ENCODE peak calls at places on chromosomes 16 and 17, in ten cellular contexts. P is DMS 273 treated with DMSO at 0.1 percent for 48 hours; A is amniotic stem cell; C is adrenal gland; V is stimulated activated naive B cell treated with anti-CD40 and anti-IgM and Interleukin-4, amounts not matched to agents 10 μg/mL and 1 μg/mL and 100 μg/mL, for 72 hours; G is endothelial cell; X is stomach; I is thoracic aorta; W is right atrium auricular region; N is cardiac fibroblast. L is an unnamed sample.

GRCh38 chr16:27852681-27853080 is 210.8 kb downstream of the GSG1L start:
- DNase-seq in W (no peak), V (no peak), G (no peak), N (no peak), P (no peak), A (no peak), X (no peak), C (no peak), I (no peak), L (peak; percentile 35)

GRCh38 chr17:83124871-83125514 is 45.6 kb downstream of the METRNL start:
- DNase-seq in X (no peak), W (no peak), G (no peak), A (no peak), P (no peak), C (no peak), N (no peak), V (no peak), I (no peak), L (no peak)

GRCh38 chr16:54446639-54447038 is 160.1 kb upstream of the IRX3 start:
- DNase-seq in X (no peak), A (no peak), G (no peak), N (peak; percentile 87), P (no peak), W (peak; percentile 92), I (peak; percentile 51), V (no peak), C (peak; percentile 25), L (no peak)

GRCh38 chr17:62862251-62862650 is 54.1 kb upstream of the MARCHF10 start:
- DNase-seq in P (no peak), I (no peak), G (no peak), C (no peak), W (peak; percentile 7), X (no peak), A (no peak), V (no peak), N (no peak), L (no peak)

GRCh38 chr17:80279895-80280294 is 19.2 kb downstream of the RNF213 start:
- DNase-seq in N (peak; percentile 92), V (no peak), C (no peak), P (no peak), X (no peak), G (no peak), I (no peak), A (peak; percentile 52), W (no peak), L (no peak)

GRCh38 chr17:78769200-78769773 is 12.8 kb downstream of the CYTH1 start:
- DNase-seq in N (no peak), W (no peak), V (no peak), X (no peak), I (no peak), A (no peak), P (no peak), C (no peak), G (no peak), L (no peak)

GRCh38 chr17:4645642-4646041 is 4.2 kb upstream of the ALOX15 start:
- DNase-seq in G (no peak), I (no peak), X (no peak), V (no peak), P (no peak), W (no peak), N (no peak), A (no peak), C (no peak), L (no peak)

GRCh38 chr17:40953876-40954275 is 12.9 kb downstream of the KRT39 start:
- DNase-seq in V (no peak), P (no peak), X (no peak), C (no peak), W (no peak), N (peak; percentile 2), I (no peak), G (no peak), A (no peak), L (no peak)

GRCh38 chr16:69924777-69925191 is 26.4 kb upstream of the CLEC18A start:
- DNase-seq in P (no peak), A (peak; percentile 55), I (peak; percentile 70), N (peak; percentile 91), W (peak; percentile 84), V (no peak), C (no peak), G (no peak), X (no peak), L (no peak)

GRCh38 chr16:19513377-19514053 is 8.4 kb downstream of the GDE1 start:
- DNase-seq in X (no peak), A (no peak), V (no peak), G (no peak), P (no peak), I (no peak), W (no peak), C (no peak), N (no peak), L (no peak)

GRCh38 chr16:66405057-66405783 is 21.9 kb upstream of the BEAN1 start:
- DNase-seq in C (no peak), A (no peak), N (no peak), P (no peak), V (no peak), W (no peak), X (no peak), I (no peak), G (no peak), L (no peak)

GRCh38 chr16:74641969-74642368 is 24.7 kb downstream of the RFWD3 start:
- DNase-seq in N (no peak), G (no peak), P (no peak), C (no peak), I (no peak), A (no peak), V (no peak), X (no peak), W (no peak), L (no peak)

GRCh38 chr16:87560428-87561199 is 41.7 kb upstream of the JPH3 start:
- DNase-seq in N (peak; percentile 53), V (peak; percentile 4), W (peak; percentile 64), I (no peak), X (peak; percentile 60), P (no peak), C (no peak), A (no peak), G (peak; percentile 55), L (no peak)

GRCh38 chr16:73054732-73055481 is 7.0 kb upstream of the ZFHX3 start:
- DNase-seq in N (peak; percentile 53), A (no peak), G (no peak), P (no peak), I (no peak), V (no peak), X (no peak), W (no peak), C (no peak), L (no peak)

GRCh38 chr16:48318630-48319029 is 66.6 kb downstream of the SIAH1 start:
- DNase-seq in N (peak; percentile 73), A (no peak), I (no peak), C (no peak), X (no peak), G (peak; percentile 43), W (no peak), V (no peak), P (no peak), L (no peak)

GRCh38 chr17:17445925-17446665 is 30.7 kb upstream of the MED9 start:
- DNase-seq in N (peak; percentile 82), P (no peak), I (no peak), A (peak; percentile 74), G (no peak), W (no peak), C (no peak), V (no peak), X (peak; percentile 83), L (no peak)

GRCh38 chr17:47896672-47897490 is 845 bp downstream of the SP2 start:
- DNase-seq in N (peak; percentile 43), P (peak; percentile 30), X (no peak), G (no peak), C (no peak), A (peak; percentile 52), I (no peak), W (peak; percentile 63), V (no peak), L (no peak)

GRCh38 chr17:76467809-76468633 is 618 bp downstream of the AANAT start:
- DNase-seq in P (no peak), V (no peak), X (no peak), A (no peak), C (no peak), W (no peak), I (no peak), N (no peak), G (no peak), L (no peak)

GRCh38 chr17:63966646-63967265 is 6.0 kb downstream of the SCN4A start:
- DNase-seq in N (no peak), V (no peak), I (no peak), X (no peak), C (no peak), G (no peak), P (no peak), W (no peak), A (no peak), L (no peak)

GRCh38 chr17:77602062-77602746 is 356.3 kb upstream of the TNRC6C start:
- DNase-seq in X (peak; percentile 27), C (no peak), V (no peak), G (no peak), A (no peak), I (peak; percentile 85), W (peak; percentile 89), P (no peak), N (peak; percentile 59), L (peak; percentile 82)

GRCh38 chr17:50845260-50846147 is 10.1 kb downstream of the WFIKKN2 start:
- DNase-seq in W (no peak), N (no peak), C (no peak), X (no peak), G (no peak), I (no peak), V (no peak), P (no peak), A (no peak), L (no peak)

GRCh38 chr17:80807014-80807413 is 184.6 kb upstream of the CHMP6 start:
- DNase-seq in P (no peak), C (no peak), A (no peak), W (no peak), V (no peak), G (no peak), X (no peak), N (no peak), I (no peak), L (no peak)

GRCh38 chr17:61122356-61122913 is 277.2 kb upstream of the TBX2 start:
- DNase-seq in N (no peak), X (no peak), I (no peak), A (no peak), P (no peak), G (no peak), W (no peak), V (no peak), C (no peak), L (no peak)

GRCh38 chr17:55175788-55176425 is 88.9 kb upstream of the HLF start:
- DNase-seq in W (no peak), C (no peak), I (no peak), A (no peak), G (no peak), N (no peak), P (no peak), V (no peak), X (no peak), L (no peak)

GRCh38 chr17:78107457-78107856 is 21.1 kb downstream of the TMC6 start:
- DNase-seq in X (no peak), C (no peak), W (no peak), N (no peak), V (no peak), G (no peak), I (no peak), P (no peak), A (no peak), L (no peak)

GRCh38 chr16:6341993-6342392 is 990.7 kb upstream of the RBFOX1 start:
- DNase-seq in W (no peak), V (no peak), P (no peak), N (no peak), C (no peak), A (no peak), G (no peak), I (no peak), X (no peak), L (no peak)

GRCh38 chr17:64074704-64075484 is 54.5 kb upstream of the ICAM2 start:
- DNase-seq in P (no peak), W (no peak), C (no peak), N (peak; percentile 69), A (no peak), G (no peak), I (no peak), V (no peak), X (peak; percentile 69), L (no peak)

GRCh38 chr17:12618557-12618956 is 47.1 kb upstream of the MYOCD start:
- DNase-seq in I (no peak), C (no peak), X (no peak), N (no peak), P (no peak), A (peak; percentile 71), W (no peak), G (no peak), V (no peak), L (no peak)

L was measured in RWPE2.